ENCODE peak calls at places on chromosomes 12 and 14, in four cellular contexts. I is mesendoderm, Z is adipocyte, E is H9. T is an unnamed sample.

GRCh38 chr12:75890660-75891059 is 140.9 kb downstream of the PHLDA1 start:
- DNase-seq in I (no peak), Z (no peak), E (no peak), T (no peak)

GRCh38 chr12:108856170-108856427 is 1.3 kb downstream of the SSH1 start:
- DNase-seq in I (no peak), Z (no peak), E (no peak), T (peak; percentile 73)

GRCh38 chr12:107761502-107761904 is 566 bp upstream of the PRDM4 start:
- DNase-seq in I (peak; percentile 52), Z (no peak), E (peak; percentile 57), T (peak; percentile 75)

GRCh38 chr12:94595152-94595551 is 55.2 kb downstream of the TMCC3 start:
- DNase-seq in I (no peak), Z (no peak), E (no peak), T (no peak)

GRCh38 chr12:68580911-68581310 is 29.8 kb upstream of the RAP1B start:
- DNase-seq in I (no peak), Z (no peak), E (no peak), T (no peak)

GRCh38 chr14:57089901-57090300 is 178.8 kb downstream of the EXOC5 start:
- DNase-seq in I (no peak), Z (no peak), E (no peak), T (no peak)

GRCh38 chr12:70487440-70487839 is 121.3 kb downstream of the KCNMB4 start:
- DNase-seq in I (no peak), Z (no peak), E (no peak), T (no peak)

GRCh38 chr12:20120296-20120695 is 248.0 kb upstream of the PDE3A start:
- DNase-seq in I (no peak), Z (no peak), E (no peak), T (no peak)

GRCh38 chr12:52020539-52021336 is 14.0 kb downstream of the TAMALIN start:
- DNase-seq in I (peak; percentile 85), Z (peak; percentile 66), E (peak; percentile 93), T (peak; percentile 97)

GRCh38 chr14:54251356-54251755 is 145.5 kb upstream of the CDKN3 start:
- DNase-seq in I (no peak), Z (no peak), E (no peak), T (no peak)

GRCh38 chr12:104596876-104597833 is 140.4 kb downstream of the CHST11 start:
- DNase-seq in I (peak; percentile 33), Z (peak; percentile 26), E (no peak), T (no peak)

GRCh38 chr14:22003471-22003870 is 329.9 kb upstream of the OR4E1 start:
- DNase-seq in I (no peak), Z (no peak), E (no peak), T (no peak)

GRCh38 chr12:80264891-80265290 is 165.6 kb downstream of the OTOGL start:
- DNase-seq in I (peak; percentile 25), Z (no peak), E (no peak), T (no peak)

GRCh38 chr12:108289342-108290131 is 49.6 kb downstream of the CMKLR1 start:
- DNase-seq in I (no peak), Z (no peak), E (no peak), T (peak; percentile 55)

GRCh38 chr14:75222208-75222701 is 45.8 kb upstream of the TMED10 start:
- DNase-seq in I (peak; percentile 86), Z (peak; percentile 71), E (peak; percentile 42), T (no peak)

GRCh38 chr14:51603495-51603894 is 48.2 kb upstream of the FRMD6 start:
- DNase-seq in I (no peak), Z (peak; percentile 60), E (no peak), T (no peak)

GRCh38 chr14:59427653-59428578 is 37.3 kb downstream of the GPR135 start:
- DNase-seq in I (no peak), Z (peak; percentile 28), E (no peak), T (no peak)

GRCh38 chr12:100267603-100268281 is 765 bp downstream of the SCYL2 start:
- DNase-seq in I (peak; percentile 39), Z (peak; percentile 68), E (no peak), T (no peak)

GRCh38 chr12:25546318-25546717 is 6.8 kb downstream of the LMNTD1 start:
- DNase-seq in I (no peak), Z (no peak), E (no peak), T (no peak)

GRCh38 chr12:14010989-14011388 is 29.6 kb upstream of the GRIN2B start:
- DNase-seq in I (no peak), Z (no peak), E (no peak), T (no peak)

GRCh38 chr12:113647048-113647447 is 175.4 kb upstream of the LHX5 start:
- DNase-seq in I (no peak), Z (no peak), E (no peak), T (peak; percentile 79)

GRCh38 chr12:58413794-58414193 is 472.4 kb downstream of the ATP23 start:
- DNase-seq in I (no peak), Z (peak; percentile 29), E (no peak), T (no peak)

GRCh38 chr14:75257241-75257640 is 21.4 kb upstream of the FOS start:
- DNase-seq in I (no peak), Z (no peak), E (no peak), T (no peak)

GRCh38 chr14:104226421-104227385 is 88.3 kb downstream of the KIF26A start:
- DNase-seq in I (no peak), Z (no peak), E (no peak), T (no peak)

GRCh38 chr12:53006810-53007742 is 820 bp downstream of the EIF4B start:
- DNase-seq in I (peak; percentile 91), Z (peak; percentile 85), E (peak; percentile 82), T (peak; percentile 94)

GRCh38 chr14:54667764-54668163 is 100.8 kb downstream of the SAMD4A start:
- DNase-seq in I (no peak), Z (no peak), E (no peak), T (no peak)

GRCh38 chr12:82517027-82517426 is 158.7 kb downstream of the METTL25 start:
- DNase-seq in I (peak; percentile 57), Z (no peak), E (peak; percentile 64), T (peak; percentile 80)

GRCh38 chr12:67714648-67715047 is 66.1 kb downstream of the DYRK2 start:
- DNase-seq in I (no peak), Z (no peak), E (no peak), T (no peak)

GRCh38 chr12:124488520-124488919 is 78.9 kb downstream of the NCOR2 start:
- DNase-seq in I (no peak), Z (no peak), E (no peak), T (no peak)

GRCh38 chr12:45435945-45436710 is 220.2 kb downstream of the ANO6 start:
- DNase-seq in I (no peak), Z (no peak), E (no peak), T (no peak)

GRCh38 chr12:14417717-14418116 is 52.2 kb downstream of the ATF7IP start:
- DNase-seq in I (peak; percentile 97), Z (peak; percentile 89), E (peak; percentile 89), T (peak; percentile 93)

GRCh38 chr12:53102883-53103807 is at the start of gene SOAT2:
- DNase-seq in I (no peak), Z (no peak), E (no peak), T (peak; percentile 62)

GRCh38 chr14:69049675-69050074 is 70.6 kb upstream of the ACTN1 start:
- DNase-seq in I (no peak), Z (peak; percentile 94), E (no peak), T (no peak)

GRCh38 chr12:6778212-6778570 is 5.9 kb downstream of the LAG3 start:
- DNase-seq in I (peak; percentile 64), Z (peak; percentile 50), E (peak; percentile 74), T (peak; percentile 91)

GRCh38 chr12:18576104-18576622 is 161.6 kb downstream of the PLCZ1 start:
- DNase-seq in I (no peak), Z (peak; percentile 56), E (no peak), T (no peak)

GRCh38 chr14:29842228-29842627 is 85.4 kb downstream of the PRKD1 start:
- DNase-seq in I (no peak), Z (no peak), E (no peak), T (no peak)

GRCh38 chr12:75437564-75437963 is 43.0 kb upstream of the GLIPR1 start:
- DNase-seq in I (peak; percentile 68), Z (no peak), E (no peak), T (no peak)

GRCh38 chr12:19739195-19739776 is 300.0 kb downstream of the AEBP2 start:
- DNase-seq in I (peak; percentile 54), Z (peak; percentile 91), E (no peak), T (peak; percentile 63)

GRCh38 chr12:76555226-76555767 is 4.3 kb downstream of the OSBPL8 start:
- DNase-seq in I (no peak), Z (no peak), E (no peak), T (no peak)

GRCh38 chr14:77139540-77140342 is 1.9 kb downstream of the ZDHHC22 start:
- DNase-seq in I (peak; percentile 90), Z (peak; percentile 46), E (peak; percentile 91), T (peak; percentile 95)

GRCh38 chr12:121898287-121898686 is 9.7 kb downstream of the PSMD9 start:
- DNase-seq in I (no peak), Z (no peak), E (no peak), T (no peak)
- H3K9ac ChIP-seq in I (no peak overlapping the region), Z (peak overlapping the region; percentile 34), E (no peak overlapping the region), T (no peak overlapping the region)

GRCh38 chr14:49622022-49622607 is 1.5 kb downstream of the MGAT2 start:
- DNase-seq in I (no peak), Z (no peak), E (no peak), T (no peak)
- H3K9ac ChIP-seq in I (peak overlapping the region; percentile 91), Z (peak overlapping the region; percentile 100), E (peak overlapping the region; percentile 35), T (peak overlapping the region; percentile 24)

DNA sequence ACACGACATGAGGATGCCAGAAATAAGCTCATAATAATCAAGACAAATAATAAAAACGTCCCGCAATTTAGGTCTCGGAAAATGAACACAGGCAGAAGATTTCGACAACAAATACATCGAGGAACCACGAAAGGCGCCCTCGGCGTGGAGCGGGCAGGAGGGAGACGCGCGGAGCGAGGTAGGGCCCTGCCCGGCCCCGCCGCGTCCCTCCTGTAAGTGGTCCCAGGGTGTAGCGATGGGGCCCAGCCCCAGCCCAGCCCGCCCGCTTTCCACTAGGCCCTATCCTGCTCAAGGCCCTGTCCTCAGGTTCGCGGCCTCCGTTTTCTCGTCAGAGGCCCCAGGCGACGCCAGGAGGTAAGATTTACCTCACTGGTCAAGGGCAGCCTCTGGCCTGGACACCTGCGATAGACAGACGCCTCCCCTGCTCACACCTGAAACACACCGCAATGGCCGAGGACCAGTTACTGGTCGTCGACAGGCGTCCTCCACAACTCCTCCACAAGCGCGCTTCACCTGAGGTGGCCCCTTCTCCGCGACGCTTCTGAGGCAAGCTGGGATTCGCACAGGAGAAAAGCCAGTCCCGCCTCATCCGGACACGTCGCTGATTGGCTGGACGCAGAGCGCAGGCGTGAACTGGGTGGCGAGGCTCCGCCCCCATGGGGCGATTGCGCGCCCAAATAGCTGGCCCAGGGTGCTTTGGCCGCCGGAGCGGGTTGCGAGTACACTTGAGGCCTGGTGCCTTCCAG is at the start of gene SYCP3:
- DNase-seq in I (no peak), Z (no peak), E (peak; percentile 54), T (no peak)
- H3K9ac ChIP-seq in I (no peak within 1 kb of the TSS), Z (no peak within 1 kb of the TSS), E (no peak within 1 kb of the TSS), T (no peak within 1 kb of the TSS)

GRCh38 chr14:89365071-89365801 is 51.8 kb downstream of the FOXN3 start:
- DNase-seq in I (no peak), Z (no peak), E (no peak), T (no peak)
- H3K9ac ChIP-seq in I (no peak overlapping the region), Z (no peak overlapping the region), E (no peak overlapping the region), T (no peak overlapping the region)

T was measured in endodermal cell.